ENCODE peak calls at places on chromosomes 5 and 9, in four cellular contexts. One of them, this sample, is unnamed.

GRCh38 chr9:78273761-78274160 is 23.2 kb upstream of the PSAT1 start:
- DNase-seq in left lung: no peak
- DNase-seq in heart right ventricle: no peak
- DNase-seq in stomach: no peak
- DNase-seq in this sample: no peak

GRCh38 chr5:124980174-124980941 is 233.9 kb upstream of the ZNF608 start:
- DNase-seq in left lung: no peak
- DNase-seq in heart right ventricle: no peak
- DNase-seq in stomach: no peak
- DNase-seq in this sample: no peak

GRCh38 chr9:86405926-86406325 is 51.7 kb upstream of the TUT7 start:
- DNase-seq in left lung: no peak
- DNase-seq in heart right ventricle: no peak
- DNase-seq in stomach: no peak
- DNase-seq in this sample: no peak

GRCh38 chr9:18256574-18256973 is 217.4 kb upstream of the ADAMTSL1 start:
- DNase-seq in left lung: no peak
- DNase-seq in heart right ventricle: no peak
- DNase-seq in stomach: no peak
- DNase-seq in this sample: no peak

GRCh38 chr5:73612799-73613198 is 13.2 kb upstream of the ARHGEF28 start:
- DNase-seq in left lung: no peak
- DNase-seq in heart right ventricle: no peak
- DNase-seq in stomach: no peak
- DNase-seq in this sample: no peak

GRCh38 chr9:71766663-71767062 is 1.6 kb downstream of the CEMIP2 start:
- DNase-seq in left lung: no peak
- DNase-seq in heart right ventricle: no peak
- DNase-seq in stomach: no peak
- DNase-seq in this sample: no peak

GRCh38 chr5:35988529-35988928 is 2.7 kb downstream of the UGT3A1 start:
- DNase-seq in left lung: no peak
- DNase-seq in heart right ventricle: no peak
- DNase-seq in stomach: no peak
- DNase-seq in this sample: no peak

GRCh38 chr5:167934561-167934971 is 356.9 kb upstream of the WWC1 start:
- DNase-seq in left lung: no peak
- DNase-seq in heart right ventricle: peak
- DNase-seq in stomach: no peak
- DNase-seq in this sample: no peak

GRCh38 chr5:177542816-177543472 is 11.4 kb downstream of the FAM193B start:
- DNase-seq in left lung: no peak
- DNase-seq in heart right ventricle: no peak
- DNase-seq in stomach: no peak
- DNase-seq in this sample: no peak

GRCh38 chr5:95895771-95896170 is 65.9 kb downstream of the ELL2 start:
- DNase-seq in left lung: no peak
- DNase-seq in heart right ventricle: no peak
- DNase-seq in stomach: no peak
- DNase-seq in this sample: no peak

GRCh38 chr9:86637515-86637914 is 283.3 kb upstream of the TUT7 start:
- DNase-seq in left lung: no peak
- DNase-seq in heart right ventricle: peak
- DNase-seq in stomach: peak
- DNase-seq in this sample: peak

GRCh38 chr9:110752766-110753165 is 84.2 kb downstream of the MUSK start:
- DNase-seq in left lung: no peak
- DNase-seq in heart right ventricle: no peak
- DNase-seq in stomach: no peak
- DNase-seq in this sample: peak

GRCh38 chr5:108381955-108382783 is at the start of gene FBXL17:
- DNase-seq in left lung: peak
- DNase-seq in heart right ventricle: peak
- DNase-seq in stomach: peak
- DNase-seq in this sample: peak

GRCh38 chr9:86352440-86353106 is 1.6 kb downstream of the TUT7 start:
- DNase-seq in left lung: no peak
- DNase-seq in heart right ventricle: no peak
- DNase-seq in stomach: no peak
- DNase-seq in this sample: no peak

GRCh38 chr5:154771383-154771901 is 16.3 kb downstream of the LARP1 start:
- DNase-seq in left lung: no peak
- DNase-seq in heart right ventricle: peak
- DNase-seq in stomach: no peak
- DNase-seq in this sample: no peak

GRCh38 chr5:8068078-8068477 is 199.1 kb downstream of the MTRR start:
- DNase-seq in left lung: no peak
- DNase-seq in heart right ventricle: no peak
- DNase-seq in stomach: no peak
- DNase-seq in this sample: no peak

GRCh38 chr9:95879591-95879990 is 4.1 kb downstream of the ERCC6L2 start:
- DNase-seq in left lung: no peak
- DNase-seq in heart right ventricle: no peak
- DNase-seq in stomach: no peak
- DNase-seq in this sample: no peak

GRCh38 chr5:175728885-175729828 is 71.3 kb downstream of the HRH2 start:
- DNase-seq in left lung: no peak
- DNase-seq in heart right ventricle: no peak
- DNase-seq in stomach: peak
- DNase-seq in this sample: no peak

GRCh38 chr9:123867971-123868370 is 62.0 kb downstream of the DENND1A start:
- DNase-seq in left lung: no peak
- DNase-seq in heart right ventricle: no peak
- DNase-seq in stomach: no peak
- DNase-seq in this sample: no peak

GRCh38 chr9:98057095-98057799 is 715 bp downstream of the NANS start:
- DNase-seq in left lung: no peak
- DNase-seq in heart right ventricle: no peak
- DNase-seq in stomach: no peak
- DNase-seq in this sample: no peak
- TF ChIP-seq CTCF in left lung: no peak
- TF ChIP-seq CTCF in heart right ventricle: no peak
- TF ChIP-seq CTCF in stomach: no peak
- TF ChIP-seq CTCF in this sample: no peak

GRCh38 chr5:151110992-151111391 is 30.2 kb upstream of the TNIP1 start:
- DNase-seq in left lung: no peak
- DNase-seq in heart right ventricle: no peak
- DNase-seq in stomach: no peak
- DNase-seq in this sample: no peak
- TF ChIP-seq CTCF in left lung: no peak
- TF ChIP-seq CTCF in heart right ventricle: no peak
- TF ChIP-seq CTCF in stomach: no peak
- TF ChIP-seq CTCF in this sample: no peak

GRCh38 chr5:53874409-53874808 is 314.0 kb downstream of the NDUFS4 start:
- DNase-seq in left lung: no peak
- DNase-seq in heart right ventricle: no peak
- DNase-seq in stomach: no peak
- DNase-seq in this sample: peak
- TF ChIP-seq CTCF in left lung: no peak
- TF ChIP-seq CTCF in heart right ventricle: peak
- TF ChIP-seq CTCF in stomach: no peak
- TF ChIP-seq CTCF in this sample: no peak

DNA sequence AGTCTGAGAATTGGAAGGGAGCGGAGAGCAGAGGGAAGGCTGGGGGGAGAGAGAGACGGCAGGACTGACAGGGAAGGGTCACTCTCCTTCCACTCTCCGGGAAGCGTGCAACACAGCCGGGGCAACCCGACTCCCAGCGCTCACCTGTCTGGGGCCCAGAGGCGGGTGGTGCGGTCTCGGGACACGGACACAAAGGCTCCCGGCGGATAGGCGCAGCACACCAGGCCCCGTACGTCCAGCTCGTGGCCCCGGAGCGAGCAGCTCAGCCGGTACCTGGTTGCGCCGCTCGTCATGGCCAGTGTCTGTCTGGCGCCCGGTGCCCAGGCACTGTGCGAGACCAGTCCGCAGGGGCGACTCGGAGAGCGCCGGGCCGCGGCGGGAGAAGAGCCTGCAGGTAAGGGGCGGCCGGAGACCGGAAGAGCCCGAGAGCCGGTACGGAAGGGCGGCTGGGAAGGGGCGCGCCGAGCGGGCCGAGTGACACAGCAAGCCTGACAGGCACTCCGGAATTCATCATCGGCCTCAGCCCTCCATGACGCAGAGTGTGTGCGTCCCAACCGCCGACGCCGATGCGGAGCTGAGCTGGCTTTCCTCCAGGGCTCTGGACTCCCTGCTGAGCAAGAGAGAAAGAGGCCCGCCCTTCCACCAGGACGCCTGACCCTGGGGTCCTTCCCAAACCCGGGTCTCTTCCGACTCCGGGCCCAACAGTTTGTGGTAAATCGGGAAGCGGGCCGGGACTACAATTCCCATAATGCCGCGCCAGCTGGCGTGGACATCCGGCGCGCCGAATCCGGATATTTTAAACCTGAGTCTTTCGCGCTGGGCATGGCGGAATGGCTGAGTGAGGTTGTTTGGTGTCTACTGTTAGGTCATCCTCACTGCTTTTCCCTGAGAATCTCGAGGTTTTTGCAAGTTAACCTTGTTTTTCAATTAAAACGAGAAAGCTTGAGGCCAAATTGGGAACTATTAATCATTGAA is at the start of gene PLAA:
- DNase-seq in left lung: peak
- DNase-seq in heart right ventricle: peak
- DNase-seq in stomach: peak
- DNase-seq in this sample: peak
- TF ChIP-seq CTCF in left lung: peak
- TF ChIP-seq CTCF in heart right ventricle: no peak
- TF ChIP-seq CTCF in stomach: no peak
- TF ChIP-seq CTCF in this sample: no peak

GRCh38 chr5:15500326-15500958 is 462 bp downstream of the FBXL7 start:
- DNase-seq in left lung: peak
- DNase-seq in heart right ventricle: peak
- DNase-seq in stomach: peak
- DNase-seq in this sample: no peak

GRCh38 chr5:15502208-15502607 is 2.2 kb downstream of the FBXL7 start:
- DNase-seq in left lung: no peak
- DNase-seq in heart right ventricle: no peak
- DNase-seq in stomach: no peak
- DNase-seq in this sample: no peak

GRCh38 chr5:15496886-15497285 is 3.1 kb upstream of the FBXL7 start:
- DNase-seq in left lung: no peak
- DNase-seq in heart right ventricle: no peak
- DNase-seq in stomach: no peak
- DNase-seq in this sample: no peak

GRCh38 chr5:15499528-15500325 is at the start of gene FBXL7:
- DNase-seq in left lung: peak
- DNase-seq in heart right ventricle: peak
- DNase-seq in stomach: peak
- DNase-seq in this sample: no peak

GRCh38 chr5:15501057-15501791 is 1.2 kb downstream of the FBXL7 start:
- DNase-seq in left lung: peak
- DNase-seq in heart right ventricle: peak
- DNase-seq in stomach: no peak
- DNase-seq in this sample: no peak
- TF ChIP-seq CTCF in left lung: no peak
- TF ChIP-seq CTCF in heart right ventricle: peak
- TF ChIP-seq CTCF in stomach: no peak
- TF ChIP-seq CTCF in this sample: no peak

GRCh38 chr9:105151686-105151995 is 92.8 kb upstream of the SLC44A1 start:
- DNase-seq in left lung: no peak
- DNase-seq in heart right ventricle: no peak
- DNase-seq in stomach: no peak
- DNase-seq in this sample: no peak

GRCh38 chr9:105147095-105147871 is 97.2 kb upstream of the SLC44A1 start:
- DNase-seq in left lung: no peak
- DNase-seq in heart right ventricle: no peak
- DNase-seq in stomach: no peak
- DNase-seq in this sample: no peak

GRCh38 chr9:105146677-105147076 is 97.8 kb upstream of the SLC44A1 start:
- DNase-seq in left lung: no peak
- DNase-seq in heart right ventricle: no peak
- DNase-seq in stomach: no peak
- DNase-seq in this sample: no peak

GRCh38 chr9:105150991-105151685 is 93.3 kb upstream of the SLC44A1 start:
- DNase-seq in left lung: no peak
- DNase-seq in heart right ventricle: no peak
- DNase-seq in stomach: no peak
- DNase-seq in this sample: peak

GRCh38 chr9:105148328-105149006 is 96.0 kb upstream of the SLC44A1 start:
- DNase-seq in left lung: no peak
- DNase-seq in heart right ventricle: no peak
- DNase-seq in stomach: no peak
- DNase-seq in this sample: no peak
- TF ChIP-seq CTCF in left lung: no peak
- TF ChIP-seq CTCF in heart right ventricle: no peak
- TF ChIP-seq CTCF in stomach: no peak
- TF ChIP-seq CTCF in this sample: no peak

DNA sequence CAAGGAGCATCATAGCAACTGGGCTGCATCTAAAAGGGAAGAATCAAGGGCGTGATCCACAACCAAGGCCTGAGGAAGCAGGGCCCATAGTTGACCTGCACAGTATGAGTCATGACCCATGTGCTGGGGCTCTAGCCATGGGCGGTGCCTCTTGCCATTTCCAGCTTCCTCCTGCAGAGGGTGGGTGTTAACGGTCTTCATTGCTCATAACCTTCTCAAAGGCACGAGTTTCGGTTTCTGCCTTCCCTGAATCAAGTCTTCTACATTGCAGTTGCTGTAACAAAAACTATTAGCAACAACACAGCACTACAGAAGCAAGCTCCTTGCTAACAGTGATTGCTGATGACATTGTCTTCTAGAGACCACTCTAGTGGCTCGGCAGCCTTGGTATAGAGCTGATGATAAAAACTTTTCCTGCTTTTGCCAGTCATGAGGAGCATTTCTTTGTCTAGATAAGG is 66.9 kb downstream of the CTSL start:
- DNase-seq in left lung: peak
- DNase-seq in heart right ventricle: peak
- DNase-seq in stomach: peak
- DNase-seq in this sample: peak
- TF ChIP-seq CTCF in left lung: peak
- TF ChIP-seq CTCF in heart right ventricle: no peak
- TF ChIP-seq CTCF in stomach: no peak
- TF ChIP-seq CTCF in this sample: peak

This sample was measured in Calu3.